ENCODE peak calls at places on chromosome 15, in six cellular contexts. T, I, L, W, Z and O are unnamed samples. For H3K4me1, the result is how much of the 10 kb centered on the place peaks cover.

GRCh38 chr15:62809106-62809967 is 233.2 kb upstream of the TPM1 start:
- DNase-seq in T (peak), I (no peak), L (peak), W (no peak), Z (no peak), O (no peak)

GRCh38 chr15:71325461-71325860 is 210.2 kb downstream of the THSD4 start:
- DNase-seq in T (no peak), I (no peak), L (no peak), W (no peak), Z (no peak), O (no peak)

GRCh38 chr15:57769266-57769665 is 62.8 kb downstream of the POLR2M start:
- DNase-seq in T (no peak), I (peak), L (no peak), W (no peak), Z (no peak), O (peak)

GRCh38 chr15:97730315-97730714 is 230.2 kb upstream of the ARRDC4 start:
- DNase-seq in T (no peak), I (no peak), L (no peak), W (no peak), Z (no peak), O (no peak)

GRCh38 chr15:74322558-74323180 is 44.8 kb downstream of the CYP11A1 start:
- DNase-seq in T (peak), I (peak), L (no peak), W (peak), Z (peak), O (peak)

GRCh38 chr15:67303490-67304363 is 49.1 kb downstream of the IQCH start:
- DNase-seq in T (peak), I (no peak), L (no peak), W (peak), Z (no peak), O (no peak)

GRCh38 chr15:80514071-80514780 is 110.0 kb downstream of the ARNT2 start:
- DNase-seq in T (no peak), I (no peak), L (no peak), W (no peak), Z (no peak), O (no peak)

GRCh38 chr15:70795311-70795665 is 31.9 kb upstream of the UACA start:
- DNase-seq in T (no peak), I (no peak), L (no peak), W (peak), Z (no peak), O (no peak)

GRCh38 chr15:60544581-60545115 is 65.7 kb upstream of the ICE2 start:
- DNase-seq in T (no peak), I (no peak), L (no peak), W (no peak), Z (no peak), O (no peak)

GRCh38 chr15:80418892-80419537 is 14.8 kb downstream of the ARNT2 start:
- DNase-seq in T (peak), I (no peak), L (no peak), W (peak), Z (peak), O (no peak)

GRCh38 chr15:59501531-59502113 is 63.6 kb downstream of the FAM81A start:
- DNase-seq in T (peak), I (no peak), L (peak), W (peak), Z (peak), O (no peak)

GRCh38 chr15:92091155-92091734 is 237.7 kb downstream of the SLCO3A1 start:
- DNase-seq in T (peak), I (no peak), L (peak), W (peak), Z (peak), O (no peak)

GRCh38 chr15:68210821-68211655 is 5.9 kb upstream of the CALML4 start:
- DNase-seq in T (peak), I (peak), L (peak), W (no peak), Z (peak), O (peak)

GRCh38 chr15:66753687-66754377 is 51.8 kb downstream of the SMAD6 start:
- DNase-seq in T (no peak), I (no peak), L (no peak), W (no peak), Z (no peak), O (peak)

GRCh38 chr15:70328137-70329115 is 230.7 kb upstream of the TLE3 start:
- DNase-seq in T (no peak), I (peak), L (no peak), W (no peak), Z (peak), O (no peak)

DNA sequence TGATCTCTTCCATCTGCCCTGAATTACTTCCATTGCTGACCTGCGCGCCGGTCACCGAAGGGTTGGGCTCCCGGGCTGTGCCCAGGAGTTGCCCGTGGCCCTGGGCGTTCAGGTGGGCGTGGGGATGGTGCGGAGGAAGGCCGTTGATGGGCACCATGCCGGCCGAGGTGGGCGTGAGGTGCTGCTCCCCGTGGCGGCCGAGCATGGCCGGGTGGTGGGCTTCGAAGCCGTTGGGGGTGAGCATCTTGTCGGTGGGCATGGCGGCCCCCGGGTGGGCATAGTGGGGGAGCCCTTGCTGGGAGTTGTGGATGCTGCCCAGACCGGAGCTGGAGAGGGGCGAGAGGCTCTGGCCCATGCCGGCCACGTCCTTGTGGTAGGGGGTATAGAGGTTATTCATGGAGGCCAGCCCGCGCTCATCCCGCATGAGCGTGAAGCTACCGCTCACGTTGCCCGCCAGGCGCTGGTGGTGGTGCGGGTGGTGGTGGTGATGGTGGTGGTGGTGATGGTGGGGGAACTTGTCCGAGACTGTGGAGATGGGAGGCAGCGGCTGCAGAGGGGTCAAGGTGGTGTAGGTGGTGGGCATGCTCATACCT is 1.0 kb downstream of the ONECUT1 start:
- DNase-seq in T (no peak), I (no peak), L (no peak), W (no peak), Z (no peak), O (no peak)
- H3K4me3 ChIP-seq in T (no peak), I (peak), L (peak), W (no peak), Z (no peak), O (no peak)

DNA sequence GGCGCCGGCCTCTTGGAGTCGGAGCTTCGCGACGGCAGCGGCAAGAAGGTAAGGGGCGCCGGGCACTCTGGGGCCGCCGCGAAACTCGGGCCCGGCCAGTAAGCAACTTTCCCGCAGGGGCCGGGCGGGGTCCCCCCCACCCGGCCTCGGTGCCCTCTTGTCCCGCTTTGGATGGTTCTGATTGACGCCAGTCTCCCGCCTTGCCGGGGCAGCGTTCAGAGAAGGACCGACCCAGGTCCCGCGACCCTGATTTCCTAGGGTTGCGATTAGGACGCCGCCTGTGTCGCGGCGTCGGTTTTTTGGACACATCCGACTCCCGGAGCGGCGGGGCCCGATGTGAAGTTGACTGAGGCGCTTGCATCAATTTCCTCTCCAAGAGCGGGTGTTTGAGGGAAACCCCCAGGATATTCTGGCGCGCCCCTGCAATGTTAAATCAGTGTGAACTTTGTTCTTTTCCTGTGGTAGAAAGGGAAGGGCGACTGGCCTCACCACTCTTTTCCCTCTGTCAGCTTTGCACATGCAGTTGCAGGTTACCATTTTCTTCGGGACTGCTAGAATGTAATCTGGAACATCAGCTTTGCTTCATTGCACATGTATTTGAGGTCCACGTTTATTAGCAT is 755 bp downstream of the PDE8A start:
- DNase-seq in T (peak), I (peak), L (no peak), W (no peak), Z (peak), O (peak)
- H3K4me1 ChIP-seq in T (under half), I (under half), L (under half), W (under half), Z (under half), O (under half)

GRCh38 chr15:88215249-88215648 is 41.3 kb downstream of the NTRK3 start:
- DNase-seq in T (no peak), I (no peak), L (no peak), W (no peak), Z (no peak), O (no peak)
- H3K27ac ChIP-seq in T (no peak), I (no peak), L (no peak), W (no peak), Z (no peak), O (no peak)

DNA sequence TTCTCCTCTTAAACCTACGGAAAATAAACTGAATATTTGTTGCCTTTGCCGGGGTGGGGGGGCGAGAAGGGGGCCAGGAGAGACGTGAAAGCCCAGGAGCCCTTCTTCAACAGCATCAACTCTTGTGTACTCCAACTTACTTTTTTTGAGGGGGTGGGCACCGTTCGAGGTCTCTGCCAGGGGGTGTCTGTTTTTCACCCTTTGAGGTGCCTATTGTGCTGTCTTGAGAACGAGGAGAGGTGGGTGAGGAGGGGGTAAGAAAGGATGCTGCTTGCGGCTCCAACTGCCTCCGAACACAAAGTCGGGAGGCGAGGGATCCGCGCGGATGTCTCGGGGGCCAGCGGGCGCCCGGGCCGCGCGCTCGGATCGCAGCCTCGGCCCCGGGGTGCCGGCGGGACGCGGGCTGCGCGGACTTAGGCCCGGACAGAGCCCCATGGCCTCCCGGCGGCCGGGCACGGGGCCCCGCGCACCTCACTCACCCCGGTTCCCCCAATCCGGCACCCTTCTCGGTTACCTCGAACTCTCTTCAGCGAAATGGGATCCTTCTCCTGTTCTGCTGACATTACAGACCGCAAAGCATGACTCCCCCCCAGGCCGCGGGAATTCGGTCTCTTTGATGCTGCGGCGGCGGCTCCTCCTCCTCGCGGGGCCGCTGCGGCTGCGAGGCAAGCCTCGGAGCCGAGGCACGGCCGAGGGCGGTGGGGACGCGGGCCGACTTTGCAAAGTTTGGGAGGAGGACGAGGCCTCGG is 650 bp downstream of the PYGO1 start:
- DNase-seq in T (peak), I (peak), L (peak), W (no peak), Z (no peak), O (peak)
- H3K4me3 ChIP-seq in T (peak), I (peak), L (peak), W (peak), Z (peak), O (peak)

GRCh38 chr15:85530079-85530478 is 149.7 kb downstream of the AKAP13 start:
- DNase-seq in T (no peak), I (no peak), L (no peak), W (no peak), Z (no peak), O (no peak)

GRCh38 chr15:85532689-85533088 is 152.3 kb downstream of the AKAP13 start:
- DNase-seq in T (no peak), I (no peak), L (no peak), W (no peak), Z (no peak), O (no peak)

GRCh38 chr15:85527907-85528306 is 147.5 kb downstream of the AKAP13 start:
- DNase-seq in T (no peak), I (no peak), L (no peak), W (no peak), Z (no peak), O (no peak)

GRCh38 chr15:85533949-85534543 is 153.6 kb downstream of the AKAP13 start:
- DNase-seq in T (no peak), I (no peak), L (no peak), W (no peak), Z (peak), O (no peak)

GRCh38 chr15:85531083-85531482 is 150.7 kb downstream of the AKAP13 start:
- DNase-seq in T (no peak), I (no peak), L (no peak), W (no peak), Z (no peak), O (no peak)
- H3K4me1 ChIP-seq in T (under half), I (under half), L (under half), W (under half), Z (under half), O (under half)